ENCODE peak calls at places on chromosomes 12 and 14, in ten cellular contexts. Y is lower leg skin, H is adrenal gland, K is endothelial cell of umbilical vein, C is sigmoid colon, R is H54, L is ovary, Q is HCT116, P is spleen, M is K562. O is an unnamed sample.

GRCh38 chr14:96037891-96038557 is 1.1 kb upstream of the C14orf132 start:
- DNase-seq in R (peak; percentile 86), P (no peak), C (peak; percentile 77), L (no peak), K (no peak), Q (peak; percentile 74), H (no peak), M (no peak), Y (peak; percentile 33), O (no peak)

GRCh38 chr12:12992418-12993175 is 7.5 kb downstream of the HEBP1 start:
- DNase-seq in H (peak; percentile 70), M (no peak), R (peak; percentile 34), P (no peak), Y (no peak), L (peak; percentile 71), C (peak; percentile 87), K (peak; percentile 53), Q (no peak), O (peak; percentile 96)

GRCh38 chr12:120689397-120690082 is 2.6 kb downstream of the MLEC start:
- DNase-seq in C (no peak), R (no peak), H (no peak), M (no peak), Y (no peak), P (no peak), Q (no peak), K (no peak), L (no peak), O (no peak)

GRCh38 chr14:85475113-85475512 is 54.8 kb upstream of the FLRT2 start:
- DNase-seq in P (no peak), Q (no peak), Y (no peak), K (peak; percentile 94), L (no peak), R (no peak), H (no peak), C (no peak), M (no peak), O (no peak)

GRCh38 chr14:104441275-104442106 is 138.1 kb upstream of the C14orf180 start:
- DNase-seq in Y (peak; percentile 3), Q (no peak), C (peak; percentile 57), L (peak; percentile 20), P (peak; percentile 60), M (no peak), K (no peak), H (no peak), R (no peak), O (no peak)

GRCh38 chr14:100910888-100911664 is 7.6 kb upstream of the RTL1 start:
- DNase-seq in R (no peak), P (no peak), Y (no peak), C (no peak), H (no peak), L (no peak), Q (no peak), M (no peak), K (no peak), O (no peak)

GRCh38 chr12:108337235-108338223 is 1.6 kb downstream of the CMKLR1 start:
- DNase-seq in L (no peak), P (peak; percentile 23), M (peak; percentile 89), R (peak; percentile 36), H (no peak), Q (peak; percentile 21), C (no peak), Y (no peak), K (peak; percentile 33), O (peak; percentile 91)

GRCh38 chr12:105705765-105706164 is 375.3 kb downstream of the C12orf75 start:
- DNase-seq in L (peak; percentile 43), Q (peak; percentile 33), P (no peak), Y (peak; percentile 38), H (peak; percentile 50), K (peak; percentile 77), C (peak; percentile 69), R (no peak), M (peak; percentile 25), O (peak; percentile 18)

GRCh38 chr14:60649815-60650381 is 621 bp upstream of the SIX1 start:
- DNase-seq in K (no peak), Q (no peak), P (no peak), R (no peak), M (no peak), L (no peak), Y (no peak), C (no peak), H (no peak), O (no peak)

GRCh38 chr14:24418492-24418873 is 11.0 kb downstream of the CBLN3 start:
- DNase-seq in P (no peak), Q (no peak), H (peak; percentile 69), R (no peak), M (no peak), Y (no peak), C (no peak), L (peak; percentile 51), K (peak; percentile 78), O (no peak)

GRCh38 chr12:65670775-65671174 is 153.5 kb upstream of the HMGA2 start:
- DNase-seq in K (no peak), H (no peak), Y (no peak), R (no peak), L (no peak), C (no peak), M (no peak), Q (no peak), P (no peak), O (no peak)

GRCh38 chr14:101707285-101707842 is 54.1 kb upstream of the PPP2R5C start:
- DNase-seq in M (no peak), C (no peak), Q (peak; percentile 70), R (peak; percentile 61), Y (peak; percentile 64), K (peak; percentile 82), L (peak; percentile 50), P (no peak), H (peak; percentile 61), O (peak; percentile 81)

GRCh38 chr14:96184737-96185136 is 19.9 kb upstream of the BDKRB2 start:
- DNase-seq in M (no peak), H (no peak), K (no peak), L (no peak), R (no peak), Y (no peak), Q (no peak), C (no peak), P (no peak), O (no peak)

GRCh38 chr12:34393821-34394150 is 371.5 kb downstream of the ALG10 start:
- DNase-seq in R (no peak), H (peak; percentile 5), M (no peak), Q (no peak), P (peak; percentile 64), C (no peak), Y (no peak), L (peak; percentile 13), K (no peak), O (no peak)

GRCh38 chr12:110370732-110371141 is 32.8 kb downstream of the ANAPC7 start:
- DNase-seq in L (no peak), M (no peak), K (no peak), R (no peak), P (peak; percentile 73), Y (peak; percentile 43), Q (no peak), C (no peak), H (no peak), O (no peak)
- TF ChIP-seq POLR2A in L (no peak), M (no peak), K (no peak), R (no peak), P (no peak), Y (no peak), Q (no peak), C (no peak), H (no peak), O (no peak)

DNA sequence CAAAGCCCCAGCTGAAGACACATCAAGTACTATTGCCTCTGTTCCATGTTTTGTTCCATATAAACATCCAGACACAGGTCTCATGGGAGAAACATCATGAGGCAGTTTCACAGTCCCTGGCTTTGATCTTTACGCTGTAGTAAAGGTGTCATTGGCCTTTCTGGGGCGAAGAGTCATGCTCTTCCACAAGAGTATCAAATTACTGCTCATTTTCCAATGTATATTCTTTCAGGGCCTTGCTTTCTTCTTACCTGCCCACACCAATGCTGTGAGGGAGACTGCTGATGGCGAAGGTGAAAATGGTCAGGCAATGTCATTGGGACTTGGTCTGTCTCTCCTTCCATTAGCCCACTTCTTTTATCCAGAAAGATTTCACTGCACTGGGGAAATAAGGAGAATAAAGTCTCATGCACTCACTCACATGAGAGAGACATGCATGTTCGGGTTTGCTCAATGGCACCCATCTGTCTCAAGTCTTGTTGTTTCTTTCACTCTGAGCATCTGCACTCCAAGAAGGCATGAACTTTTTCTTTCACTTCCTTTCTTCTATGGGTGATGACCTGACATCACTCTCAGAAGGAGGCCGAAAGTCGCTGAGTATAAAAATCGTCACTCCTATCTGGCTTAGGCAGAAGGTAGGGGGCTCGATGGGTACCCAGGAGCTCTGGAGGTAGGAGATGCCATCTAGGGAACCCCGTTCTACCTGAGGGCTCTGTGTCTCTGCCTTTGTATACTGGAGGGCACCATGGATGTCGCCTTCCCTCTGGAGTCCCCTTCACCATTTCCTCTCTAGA is 1.3 kb upstream of the JDP2 start:
- DNase-seq in M (no peak), P (no peak), K (no peak), Q (no peak), Y (no peak), L (no peak), C (no peak), R (no peak), H (no peak), O (no peak)
- TF ChIP-seq POLR2A in M (no peak), P (no peak), K (no peak), Q (no peak), Y (no peak), L (no peak), C (no peak), R (no peak), H (no peak), O (no peak)

GRCh38 chr12:31728917-31729640 is at the start of gene AMN1:
- DNase-seq in K (peak; percentile 100), Q (peak; percentile 96), Y (peak; percentile 99), P (peak; percentile 100), R (peak; percentile 91), M (peak; percentile 94), L (peak; percentile 100), H (peak; percentile 99), C (peak; percentile 99), O (peak; percentile 99)
- TF ChIP-seq POLR2A in K (peak; percentile 7), Q (no peak), Y (no peak), P (no peak), R (peak; percentile 52), M (peak; percentile 87), L (peak; percentile 58), H (peak; percentile 94), C (peak; percentile 4), O (peak; percentile 80)

GRCh38 chr14:51239813-51240803 is at the start of gene TMX1:
- DNase-seq in P (peak; percentile 97), C (peak; percentile 99), M (peak; percentile 93), Q (peak; percentile 97), H (peak; percentile 94), K (peak; percentile 99), L (peak; percentile 95), Y (peak; percentile 94), R (peak; percentile 85), O (peak; percentile 96)
- TF ChIP-seq POLR2A in P (no peak), C (peak; percentile 81), M (peak; percentile 92), Q (peak; percentile 92), H (peak; percentile 90), K (peak; percentile 96), L (peak; percentile 73), Y (no peak), R (peak; percentile 90), O (peak; percentile 97)